ENCODE peak calls at places on chromosomes 12 and 14, in seven cellular contexts. One of them, this sample, is unnamed.
A peak's percentile ranks its signal among the peaks of the same experiment; 100 is the strongest.

GRCh38 chr12:100364334-100364733 is 7.5 kb downstream of the SLC17A8 start:
- DNase-seq in H1: no peak
- DNase-seq in H9: no peak
- DNase-seq in IMR-90: no peak
- DNase-seq in neuronal stem cell: no peak
- DNase-seq in trophoblast cell: no peak
- DNase-seq in mesendoderm: no peak
- DNase-seq in this sample: no peak

GRCh38 chr12:69042970-69043369 is 110.0 kb upstream of the CPM start:
- DNase-seq in H1: no peak
- DNase-seq in H9: peak; percentile 36
- DNase-seq in IMR-90: no peak
- DNase-seq in neuronal stem cell: no peak
- DNase-seq in trophoblast cell: no peak
- DNase-seq in mesendoderm: no peak
- DNase-seq in this sample: no peak

GRCh38 chr12:122995503-122996187 is 15.2 kb downstream of the ARL6IP4 start:
- DNase-seq in H1: no peak
- DNase-seq in H9: no peak
- DNase-seq in IMR-90: no peak
- DNase-seq in neuronal stem cell: no peak
- DNase-seq in trophoblast cell: no peak
- DNase-seq in mesendoderm: no peak
- DNase-seq in this sample: no peak

GRCh38 chr14:86003998-86004397 is 474.1 kb downstream of the FLRT2 start:
- DNase-seq in H1: no peak
- DNase-seq in H9: no peak
- DNase-seq in IMR-90: peak; percentile 87
- DNase-seq in neuronal stem cell: no peak
- DNase-seq in trophoblast cell: no peak
- DNase-seq in mesendoderm: no peak
- DNase-seq in this sample: no peak

GRCh38 chr12:129413295-129413694 is 490.5 kb downstream of the TMEM132D start:
- DNase-seq in H1: no peak
- DNase-seq in H9: no peak
- DNase-seq in IMR-90: no peak
- DNase-seq in neuronal stem cell: no peak
- DNase-seq in trophoblast cell: no peak
- DNase-seq in mesendoderm: no peak
- DNase-seq in this sample: no peak

GRCh38 chr12:51348116-51348515 is 1.6 kb upstream of the CELA1 start:
- DNase-seq in H1: no peak
- DNase-seq in H9: no peak
- DNase-seq in IMR-90: no peak
- DNase-seq in neuronal stem cell: no peak
- DNase-seq in trophoblast cell: peak; percentile 96
- DNase-seq in mesendoderm: no peak
- DNase-seq in this sample: no peak

GRCh38 chr12:31832740-31833540 is 104.1 kb upstream of the AMN1 start:
- DNase-seq in H1: no peak
- DNase-seq in H9: no peak
- DNase-seq in IMR-90: no peak
- DNase-seq in neuronal stem cell: no peak
- DNase-seq in trophoblast cell: peak; percentile 6
- DNase-seq in mesendoderm: no peak
- DNase-seq in this sample: no peak

GRCh38 chr12:57448669-57449068 is 6.4 kb upstream of the INHBE start:
- DNase-seq in H1: no peak
- DNase-seq in H9: no peak
- DNase-seq in IMR-90: no peak
- DNase-seq in neuronal stem cell: no peak
- DNase-seq in trophoblast cell: no peak
- DNase-seq in mesendoderm: no peak
- DNase-seq in this sample: no peak

GRCh38 chr12:1907652-1908611 is 10.5 kb downstream of the CACNA2D4 start:
- DNase-seq in H1: no peak
- DNase-seq in H9: peak; percentile 65
- DNase-seq in IMR-90: no peak
- DNase-seq in neuronal stem cell: no peak
- DNase-seq in trophoblast cell: peak; percentile 22
- DNase-seq in mesendoderm: no peak
- DNase-seq in this sample: no peak

GRCh38 chr12:92971869-92972524 is 42.9 kb upstream of the EEA1 start:
- DNase-seq in H1: no peak
- DNase-seq in H9: no peak
- DNase-seq in IMR-90: peak; percentile 86
- DNase-seq in neuronal stem cell: no peak
- DNase-seq in trophoblast cell: no peak
- DNase-seq in mesendoderm: no peak
- DNase-seq in this sample: peak; percentile 95

GRCh38 chr14:76655331-76655730 is 105.9 kb upstream of the VASH1 start:
- DNase-seq in H1: no peak
- DNase-seq in H9: no peak
- DNase-seq in IMR-90: no peak
- DNase-seq in neuronal stem cell: no peak
- DNase-seq in trophoblast cell: no peak
- DNase-seq in mesendoderm: no peak
- DNase-seq in this sample: no peak

GRCh38 chr12:51156366-51156765 is 16.6 kb downstream of the TFCP2 start:
- DNase-seq in H1: no peak
- DNase-seq in H9: no peak
- DNase-seq in IMR-90: no peak
- DNase-seq in neuronal stem cell: no peak
- DNase-seq in trophoblast cell: no peak
- DNase-seq in mesendoderm: peak; percentile 35
- DNase-seq in this sample: peak; percentile 11

GRCh38 chr14:32368107-32368506 is 39.0 kb downstream of the AKAP6 start:
- DNase-seq in H1: no peak
- DNase-seq in H9: no peak
- DNase-seq in IMR-90: no peak
- DNase-seq in neuronal stem cell: no peak
- DNase-seq in trophoblast cell: no peak
- DNase-seq in mesendoderm: no peak
- DNase-seq in this sample: no peak

GRCh38 chr12:126974779-126975178 is 1292.2 kb upstream of the TMEM132C start:
- DNase-seq in H1: no peak
- DNase-seq in H9: peak; percentile 54
- DNase-seq in IMR-90: no peak
- DNase-seq in neuronal stem cell: no peak
- DNase-seq in trophoblast cell: no peak
- DNase-seq in mesendoderm: peak; percentile 70
- DNase-seq in this sample: no peak

GRCh38 chr12:120761581-120761980 is 36.0 kb downstream of the ACADS start:
- DNase-seq in H1: no peak
- DNase-seq in H9: no peak
- DNase-seq in IMR-90: peak; percentile 57
- DNase-seq in neuronal stem cell: no peak
- DNase-seq in trophoblast cell: peak; percentile 47
- DNase-seq in mesendoderm: no peak
- DNase-seq in this sample: peak; percentile 98

GRCh38 chr12:15829949-15830348 is 40.8 kb upstream of the EPS8 start:
- DNase-seq in H1: no peak
- DNase-seq in H9: no peak
- DNase-seq in IMR-90: peak; percentile 61
- DNase-seq in neuronal stem cell: no peak
- DNase-seq in trophoblast cell: no peak
- DNase-seq in mesendoderm: no peak
- DNase-seq in this sample: peak; percentile 18

GRCh38 chr14:23697689-23698088 is 61.5 kb downstream of the DHRS2 start:
- DNase-seq in H1: no peak
- DNase-seq in H9: no peak
- DNase-seq in IMR-90: no peak
- DNase-seq in neuronal stem cell: no peak
- DNase-seq in trophoblast cell: no peak
- DNase-seq in mesendoderm: no peak
- DNase-seq in this sample: no peak

GRCh38 chr12:96189781-96190180 is 4.4 kb upstream of the ELK3 start:
- DNase-seq in H1: no peak
- DNase-seq in H9: no peak
- DNase-seq in IMR-90: no peak
- DNase-seq in neuronal stem cell: no peak
- DNase-seq in trophoblast cell: no peak
- DNase-seq in mesendoderm: no peak
- DNase-seq in this sample: no peak

GRCh38 chr12:96185914-96186313 is 8.3 kb upstream of the ELK3 start:
- DNase-seq in H1: no peak
- DNase-seq in H9: no peak
- DNase-seq in IMR-90: no peak
- DNase-seq in neuronal stem cell: no peak
- DNase-seq in trophoblast cell: no peak
- DNase-seq in mesendoderm: no peak
- DNase-seq in this sample: no peak

GRCh38 chr12:96187675-96188355 is 6.4 kb upstream of the ELK3 start:
- DNase-seq in H1: no peak
- DNase-seq in H9: no peak
- DNase-seq in IMR-90: no peak
- DNase-seq in neuronal stem cell: no peak
- DNase-seq in trophoblast cell: no peak
- DNase-seq in mesendoderm: no peak
- DNase-seq in this sample: peak; percentile 61

GRCh38 chr12:96186902-96187301 is 7.3 kb upstream of the ELK3 start:
- DNase-seq in H1: no peak
- DNase-seq in H9: no peak
- DNase-seq in IMR-90: no peak
- DNase-seq in neuronal stem cell: no peak
- DNase-seq in trophoblast cell: no peak
- DNase-seq in mesendoderm: no peak
- DNase-seq in this sample: no peak

DNA sequence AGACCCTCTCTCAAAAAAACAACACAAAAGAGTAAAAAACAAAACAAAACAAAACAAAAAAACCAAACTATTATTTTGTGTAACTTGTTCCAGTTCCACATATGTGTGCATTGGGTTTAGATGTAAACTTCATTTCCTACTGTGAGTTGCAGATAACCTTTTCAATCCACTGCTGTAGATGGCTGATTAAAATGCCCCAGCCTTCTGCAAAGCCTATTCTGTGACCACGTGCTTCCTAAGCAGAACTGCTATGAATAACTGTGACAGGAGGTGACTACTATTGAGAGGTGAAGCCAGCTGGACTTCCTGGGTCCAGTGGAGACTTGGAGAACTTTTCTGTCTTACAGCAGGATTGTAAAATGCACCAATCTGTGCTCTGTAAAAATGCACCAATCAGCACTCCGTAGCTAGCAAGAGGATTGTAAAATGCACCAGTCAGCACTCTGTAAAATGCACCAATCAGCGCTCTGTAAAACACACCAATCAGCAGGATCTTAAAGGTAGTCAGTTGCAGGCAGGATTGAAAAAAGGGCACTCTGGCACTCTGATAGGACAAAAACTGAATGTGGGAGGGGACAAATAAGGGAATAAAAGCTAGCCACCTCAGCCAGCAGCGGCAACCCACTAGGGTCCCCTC is 10.3 kb upstream of the ELK3 start:
- DNase-seq in H1: no peak
- DNase-seq in H9: no peak
- DNase-seq in IMR-90: no peak
- DNase-seq in neuronal stem cell: no peak
- DNase-seq in trophoblast cell: no peak
- DNase-seq in mesendoderm: no peak
- DNase-seq in this sample: no peak
- H3K18ac ChIP-seq in H1: no peak overlapping the region
- H3K18ac ChIP-seq in H9: no peak overlapping the region
- H3K18ac ChIP-seq in IMR-90: no peak overlapping the region
- H3K18ac ChIP-seq in neuronal stem cell: no peak overlapping the region
- H3K18ac ChIP-seq in trophoblast cell: no peak overlapping the region
- H3K18ac ChIP-seq in mesendoderm: no peak overlapping the region
- H3K18ac ChIP-seq in this sample: no peak overlapping the region

GRCh38 chr14:105490572-105491365 is at the start of gene TEDC1:
- DNase-seq in H1: peak; percentile 90
- DNase-seq in H9: peak; percentile 99
- DNase-seq in IMR-90: peak; percentile 100
- DNase-seq in neuronal stem cell: peak; percentile 99
- DNase-seq in trophoblast cell: peak; percentile 100
- DNase-seq in mesendoderm: peak; percentile 100
- DNase-seq in this sample: peak; percentile 100
- H3K18ac ChIP-seq in H1: no peak within 1 kb of the TSS
- H3K18ac ChIP-seq in H9: peak within 1 kb of the TSS; percentile 61
- H3K18ac ChIP-seq in IMR-90: no peak within 1 kb of the TSS
- H3K18ac ChIP-seq in neuronal stem cell: peak within 1 kb of the TSS; percentile 98
- H3K18ac ChIP-seq in trophoblast cell: peak within 1 kb of the TSS; percentile 45
- H3K18ac ChIP-seq in mesendoderm: peak within 1 kb of the TSS; percentile 64
- H3K18ac ChIP-seq in this sample: peak within 1 kb of the TSS; percentile 58

GRCh38 chr14:100902792-100903191 is 730 bp downstream of the RTL1 start:
- DNase-seq in H1: no peak
- DNase-seq in H9: peak; percentile 31
- DNase-seq in IMR-90: no peak
- DNase-seq in neuronal stem cell: no peak
- DNase-seq in trophoblast cell: no peak
- DNase-seq in mesendoderm: peak; percentile 54
- DNase-seq in this sample: no peak

GRCh38 chr14:100900837-100901390 is 2.6 kb downstream of the RTL1 start:
- DNase-seq in H1: no peak
- DNase-seq in H9: peak; percentile 76
- DNase-seq in IMR-90: no peak
- DNase-seq in neuronal stem cell: peak; percentile 69
- DNase-seq in trophoblast cell: no peak
- DNase-seq in mesendoderm: peak; percentile 79
- DNase-seq in this sample: peak; percentile 65

GRCh38 chr14:100903672-100904185 is at the start of gene RTL1:
- DNase-seq in H1: no peak
- DNase-seq in H9: no peak
- DNase-seq in IMR-90: no peak
- DNase-seq in neuronal stem cell: no peak
- DNase-seq in trophoblast cell: no peak
- DNase-seq in mesendoderm: no peak
- DNase-seq in this sample: no peak

GRCh38 chr14:100901391-100902183 is 1.9 kb downstream of the RTL1 start:
- DNase-seq in H1: no peak
- DNase-seq in H9: no peak
- DNase-seq in IMR-90: no peak
- DNase-seq in neuronal stem cell: no peak
- DNase-seq in trophoblast cell: no peak
- DNase-seq in mesendoderm: no peak
- DNase-seq in this sample: no peak

DNA sequence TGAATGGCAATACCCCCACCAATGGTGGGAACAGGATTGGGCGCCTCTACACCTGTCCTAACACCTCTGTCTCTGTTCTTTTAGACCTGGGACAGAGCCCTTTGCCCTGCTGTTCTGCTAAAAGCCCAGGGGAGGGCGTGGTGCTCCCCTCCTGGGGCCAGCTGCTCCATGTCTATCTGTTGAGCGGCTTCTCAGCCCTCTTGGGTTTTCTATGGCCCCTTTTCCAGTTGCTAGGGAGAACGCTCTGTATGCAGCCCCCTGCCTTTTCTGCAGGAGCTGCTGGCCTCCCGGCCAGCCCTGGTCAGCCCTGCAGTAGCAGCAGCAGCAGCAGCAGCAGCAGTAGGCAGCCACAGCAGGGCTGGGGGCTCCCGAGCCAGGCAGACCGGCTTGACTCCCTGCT is 1.2 kb downstream of the RTL1 start:
- DNase-seq in H1: no peak
- DNase-seq in H9: peak; percentile 75
- DNase-seq in IMR-90: no peak
- DNase-seq in neuronal stem cell: no peak
- DNase-seq in trophoblast cell: no peak
- DNase-seq in mesendoderm: peak; percentile 80
- DNase-seq in this sample: no peak
- H3K18ac ChIP-seq in H1: no peak overlapping the region
- H3K18ac ChIP-seq in H9: no peak overlapping the region
- H3K18ac ChIP-seq in IMR-90: no peak overlapping the region
- H3K18ac ChIP-seq in neuronal stem cell: peak overlapping the region; percentile 96
- H3K18ac ChIP-seq in trophoblast cell: no peak overlapping the region
- H3K18ac ChIP-seq in mesendoderm: no peak overlapping the region
- H3K18ac ChIP-seq in this sample: no peak overlapping the region

GRCh38 chr14:22070119-22070982 is 396.7 kb upstream of the OR4E1 start:
- DNase-seq in H1: no peak
- DNase-seq in H9: peak; percentile 75
- DNase-seq in IMR-90: no peak
- DNase-seq in neuronal stem cell: no peak
- DNase-seq in trophoblast cell: peak; percentile 6
- DNase-seq in mesendoderm: peak; percentile 61
- DNase-seq in this sample: no peak
- H3K18ac ChIP-seq in H1: no peak overlapping the region
- H3K18ac ChIP-seq in H9: no peak overlapping the region
- H3K18ac ChIP-seq in IMR-90: no peak overlapping the region
- H3K18ac ChIP-seq in neuronal stem cell: no peak overlapping the region
- H3K18ac ChIP-seq in trophoblast cell: no peak overlapping the region
- H3K18ac ChIP-seq in mesendoderm: no peak overlapping the region
- H3K18ac ChIP-seq in this sample: no peak overlapping the region

This sample was measured in mesenchymal stem cell.